ENCODE peak calls at places on chromosomes 16 and 17, in six cellular contexts. Y, Q, J, D, A and F are unnamed samples.
A peak's percentile ranks its signal among the peaks of the same experiment; 100 is the strongest.

GRCh38 chr16:9954181-9954580 is 228.0 kb downstream of the GRIN2A start:
- DNase-seq in Y (no peak), Q (no peak), J (no peak), D (no peak), A (no peak), F (no peak)

GRCh38 chr17:80477647-80478478 is 1.5 kb upstream of the NPTX1 start:
- DNase-seq in Y (peak; percentile 48), Q (peak; percentile 76), J (no peak), D (peak; percentile 83), A (no peak), F (peak; percentile 59)

GRCh38 chr16:3695610-3696369 is 21.5 kb downstream of the TRAP1 start:
- DNase-seq in Y (no peak), Q (no peak), J (no peak), D (no peak), A (no peak), F (no peak)

GRCh38 chr17:45101883-45102811 is 30.2 kb downstream of the PLCD3 start:
- DNase-seq in Y (no peak), Q (peak; percentile 43), J (no peak), D (peak; percentile 39), A (no peak), F (peak; percentile 32)

GRCh38 chr17:35387496-35387895 is 14.1 kb upstream of the SLFN11 start:
- DNase-seq in Y (no peak), Q (no peak), J (no peak), D (no peak), A (no peak), F (no peak)

GRCh38 chr16:17293813-17294558 is 176.8 kb downstream of the XYLT1 start:
- DNase-seq in Y (no peak), Q (no peak), J (no peak), D (no peak), A (no peak), F (no peak)

GRCh38 chr16:66566051-66566901 is at the start of gene CMTM1:
- DNase-seq in Y (no peak), Q (no peak), J (no peak), D (no peak), A (no peak), F (no peak)

GRCh38 chr17:63423963-63424362 is 22.1 kb downstream of the CYB561 start:
- DNase-seq in Y (no peak), Q (no peak), J (no peak), D (no peak), A (no peak), F (no peak)

GRCh38 chr16:73189132-73189531 is 141.2 kb upstream of the ZFHX3 start:
- DNase-seq in Y (no peak), Q (no peak), J (no peak), D (no peak), A (no peak), F (no peak)

GRCh38 chr17:38464723-38465419 is 36.6 kb downstream of the ARHGAP23 start:
- DNase-seq in Y (peak; percentile 86), Q (peak; percentile 55), J (no peak), D (peak; percentile 98), A (peak; percentile 91), F (peak; percentile 93)